ENCODE peak calls at places on chromosomes 3 and 15, in seven cellular contexts. One of them, this sample, is unnamed.

GRCh38 chr3:56926513-56927282 is 124.9 kb upstream of the ARHGEF3 start:
- DNase-seq in uterus: peak
- DNase-seq in GM12892: no peak
- DNase-seq in breast epithelium: no peak
- DNase-seq in right lobe of liver: no peak
- DNase-seq in endothelial cell of umbilical vein: peak
- DNase-seq in tibial nerve: no peak
- DNase-seq in this sample: peak

GRCh38 chr15:63402498-63403253 is 21.0 kb upstream of the CA12 start:
- DNase-seq in uterus: no peak
- DNase-seq in GM12892: no peak
- DNase-seq in right lobe of liver: peak
- DNase-seq in breast epithelium: no peak
- DNase-seq in endothelial cell of umbilical vein: peak
- DNase-seq in tibial nerve: peak
- DNase-seq in this sample: peak

GRCh38 chr3:29286841-29287240 is 6.0 kb downstream of the RBMS3 start:
- DNase-seq in GM12892: no peak
- DNase-seq in right lobe of liver: no peak
- DNase-seq in breast epithelium: no peak
- DNase-seq in endothelial cell of umbilical vein: peak
- DNase-seq in uterus: no peak
- DNase-seq in tibial nerve: no peak
- DNase-seq in this sample: no peak

GRCh38 chr3:52171577-52172261 is 17.5 kb upstream of the POC1A start:
- DNase-seq in endothelial cell of umbilical vein: no peak
- DNase-seq in right lobe of liver: no peak
- DNase-seq in tibial nerve: no peak
- DNase-seq in GM12892: no peak
- DNase-seq in breast epithelium: no peak
- DNase-seq in uterus: no peak
- DNase-seq in this sample: peak

GRCh38 chr3:30500666-30501399 is 105.6 kb upstream of the TGFBR2 start:
- DNase-seq in breast epithelium: no peak
- DNase-seq in uterus: no peak
- DNase-seq in tibial nerve: no peak
- DNase-seq in GM12892: no peak
- DNase-seq in endothelial cell of umbilical vein: no peak
- DNase-seq in right lobe of liver: no peak
- DNase-seq in this sample: no peak

GRCh38 chr3:194556086-194557056 is 69.6 kb upstream of the ATP13A3 start:
- DNase-seq in GM12892: no peak
- DNase-seq in breast epithelium: no peak
- DNase-seq in endothelial cell of umbilical vein: peak
- DNase-seq in right lobe of liver: no peak
- DNase-seq in uterus: no peak
- DNase-seq in tibial nerve: no peak
- DNase-seq in this sample: peak

GRCh38 chr15:71788646-71789579 is 21.4 kb upstream of the NR2E3 start:
- DNase-seq in GM12892: no peak
- DNase-seq in breast epithelium: no peak
- DNase-seq in right lobe of liver: peak
- DNase-seq in tibial nerve: no peak
- DNase-seq in endothelial cell of umbilical vein: peak
- DNase-seq in uterus: no peak
- DNase-seq in this sample: no peak

GRCh38 chr3:127490271-127491023 is 100.1 kb downstream of the TPRA1 start:
- DNase-seq in endothelial cell of umbilical vein: no peak
- DNase-seq in breast epithelium: no peak
- DNase-seq in tibial nerve: no peak
- DNase-seq in right lobe of liver: peak
- DNase-seq in uterus: no peak
- DNase-seq in GM12892: no peak
- DNase-seq in this sample: no peak

GRCh38 chr3:32239638-32240550 is 1.4 kb downstream of the CMTM8 start:
- DNase-seq in breast epithelium: no peak
- DNase-seq in endothelial cell of umbilical vein: peak
- DNase-seq in uterus: no peak
- DNase-seq in right lobe of liver: peak
- DNase-seq in tibial nerve: no peak
- DNase-seq in GM12892: no peak
- DNase-seq in this sample: no peak

GRCh38 chr3:194119831-194120230 is 16.1 kb upstream of the HES1 start:
- DNase-seq in tibial nerve: no peak
- DNase-seq in right lobe of liver: no peak
- DNase-seq in breast epithelium: no peak
- DNase-seq in GM12892: no peak
- DNase-seq in endothelial cell of umbilical vein: no peak
- DNase-seq in uterus: no peak
- DNase-seq in this sample: no peak

GRCh38 chr3:66401578-66402382 is 99.0 kb downstream of the LRIG1 start:
- DNase-seq in GM12892: no peak
- DNase-seq in tibial nerve: no peak
- DNase-seq in endothelial cell of umbilical vein: no peak
- DNase-seq in uterus: no peak
- DNase-seq in breast epithelium: no peak
- DNase-seq in right lobe of liver: no peak
- DNase-seq in this sample: no peak

GRCh38 chr3:107063351-107063750 is 313.9 kb upstream of the CCDC54 start:
- DNase-seq in GM12892: no peak
- DNase-seq in breast epithelium: no peak
- DNase-seq in tibial nerve: no peak
- DNase-seq in uterus: no peak
- DNase-seq in right lobe of liver: no peak
- DNase-seq in endothelial cell of umbilical vein: no peak
- DNase-seq in this sample: peak

GRCh38 chr3:186705882-186706780 is 11.0 kb upstream of the KNG1 start:
- DNase-seq in endothelial cell of umbilical vein: peak
- DNase-seq in tibial nerve: no peak
- DNase-seq in uterus: no peak
- DNase-seq in right lobe of liver: no peak
- DNase-seq in breast epithelium: no peak
- DNase-seq in GM12892: no peak
- DNase-seq in this sample: no peak

GRCh38 chr3:37471425-37471824 is 297.0 kb upstream of the LRRFIP2 start:
- DNase-seq in endothelial cell of umbilical vein: no peak
- DNase-seq in tibial nerve: no peak
- DNase-seq in uterus: no peak
- DNase-seq in GM12892: no peak
- DNase-seq in breast epithelium: no peak
- DNase-seq in right lobe of liver: no peak
- DNase-seq in this sample: no peak

GRCh38 chr15:58761010-58761388 is 10.1 kb upstream of the MINDY2 start:
- DNase-seq in tibial nerve: no peak
- DNase-seq in breast epithelium: no peak
- DNase-seq in uterus: no peak
- DNase-seq in right lobe of liver: no peak
- DNase-seq in endothelial cell of umbilical vein: no peak
- DNase-seq in GM12892: no peak
- DNase-seq in this sample: no peak

GRCh38 chr3:45683417-45684326 is 5.5 kb upstream of the SACM1L start:
- DNase-seq in breast epithelium: no peak
- DNase-seq in endothelial cell of umbilical vein: no peak
- DNase-seq in tibial nerve: no peak
- DNase-seq in right lobe of liver: no peak
- DNase-seq in uterus: no peak
- DNase-seq in GM12892: no peak
- DNase-seq in this sample: no peak

GRCh38 chr3:117547956-117548550 is 838.5 kb downstream of the TUSC7 start:
- DNase-seq in tibial nerve: no peak
- DNase-seq in uterus: no peak
- DNase-seq in GM12892: no peak
- DNase-seq in right lobe of liver: no peak
- DNase-seq in endothelial cell of umbilical vein: no peak
- DNase-seq in breast epithelium: no peak
- DNase-seq in this sample: no peak

GRCh38 chr15:69648215-69648614 is 195.6 kb downstream of the RPLP1 start:
- DNase-seq in right lobe of liver: peak
- DNase-seq in GM12892: no peak
- DNase-seq in tibial nerve: no peak
- DNase-seq in endothelial cell of umbilical vein: no peak
- DNase-seq in uterus: no peak
- DNase-seq in breast epithelium: peak
- DNase-seq in this sample: no peak

DNA sequence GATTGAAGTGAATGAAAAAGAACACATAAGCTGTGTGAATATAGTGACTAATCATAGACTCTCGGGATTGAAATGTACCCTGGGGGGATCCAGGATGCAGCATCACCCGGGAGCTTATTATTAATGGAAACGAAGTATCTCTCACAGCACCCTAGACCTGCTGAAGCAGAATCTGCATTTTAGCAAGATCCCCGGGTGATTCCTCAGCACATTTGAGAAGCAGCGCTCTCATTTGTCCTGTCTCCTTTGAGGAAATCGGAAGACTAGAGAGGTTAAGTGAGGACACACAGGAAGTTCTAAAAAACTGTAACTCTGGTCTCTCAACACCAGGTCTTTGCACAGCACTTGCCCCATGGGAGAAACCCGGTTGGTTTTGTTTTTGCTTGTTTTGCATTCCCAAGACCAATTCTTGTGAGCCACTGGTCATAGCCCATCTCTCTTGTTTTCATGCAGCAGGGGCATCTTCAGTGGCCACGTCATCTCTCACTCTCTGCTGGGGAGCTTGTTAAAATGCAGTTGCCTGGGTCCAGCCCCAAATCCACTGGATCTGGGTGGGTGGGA is 30.2 kb downstream of the ZNF710 start:
- DNase-seq in right lobe of liver: no peak
- DNase-seq in breast epithelium: no peak
- DNase-seq in uterus: no peak
- DNase-seq in endothelial cell of umbilical vein: no peak
- DNase-seq in GM12892: peak
- DNase-seq in tibial nerve: no peak
- DNase-seq in this sample: no peak
- TF ChIP-seq POLR2A in right lobe of liver: no peak
- TF ChIP-seq POLR2A in breast epithelium: no peak
- TF ChIP-seq POLR2A in uterus: no peak
- TF ChIP-seq POLR2A in endothelial cell of umbilical vein: no peak
- TF ChIP-seq POLR2A in GM12892: no peak
- TF ChIP-seq POLR2A in tibial nerve: no peak
- TF ChIP-seq POLR2A in this sample: no peak

DNA sequence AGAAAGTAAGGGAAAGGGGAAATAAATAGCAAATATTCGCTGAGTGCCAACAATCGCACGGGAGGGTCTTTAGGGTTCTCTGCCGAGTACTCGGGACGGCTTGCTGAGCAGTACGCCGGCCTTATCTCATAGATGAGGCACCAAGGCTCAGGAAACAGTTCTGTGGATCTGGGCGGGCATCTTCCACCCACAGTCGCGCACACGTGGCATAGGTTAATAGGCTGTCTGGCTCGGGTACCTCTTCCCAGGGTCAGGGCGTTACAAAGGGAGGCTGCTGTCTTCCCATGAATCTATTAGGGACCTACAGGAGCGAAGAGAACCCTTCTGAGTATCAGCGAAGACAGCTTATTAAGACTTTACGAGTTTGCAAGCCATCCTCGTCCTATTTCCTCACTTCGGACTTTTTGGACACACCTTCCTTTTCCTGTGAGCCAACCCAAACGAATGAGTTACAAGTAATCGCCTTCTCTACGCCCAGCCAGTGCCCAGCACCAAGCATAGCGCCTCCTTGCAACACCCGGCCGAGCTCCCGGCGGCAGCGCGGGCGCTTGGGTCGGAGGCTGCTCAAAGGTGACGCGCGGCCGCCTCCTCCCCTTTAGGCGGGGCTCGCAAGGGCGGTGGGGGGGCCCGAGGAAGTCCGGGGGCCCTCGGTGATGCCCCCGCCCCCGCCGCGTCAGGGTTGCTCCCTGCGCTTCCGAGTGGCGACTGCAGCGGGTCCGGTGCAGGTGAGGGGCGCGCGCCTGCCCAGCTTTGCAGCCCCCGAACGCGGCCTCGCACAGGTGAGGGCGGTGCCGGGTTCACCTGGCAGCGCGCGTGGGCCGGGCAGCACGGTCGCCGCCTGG is at the start of gene MCTP2:
- DNase-seq in right lobe of liver: peak
- DNase-seq in uterus: peak
- DNase-seq in GM12892: no peak
- DNase-seq in breast epithelium: peak
- DNase-seq in endothelial cell of umbilical vein: peak
- DNase-seq in tibial nerve: peak
- DNase-seq in this sample: no peak
- TF ChIP-seq POLR2A in right lobe of liver: peak
- TF ChIP-seq POLR2A in uterus: peak
- TF ChIP-seq POLR2A in GM12892: no peak
- TF ChIP-seq POLR2A in breast epithelium: no peak
- TF ChIP-seq POLR2A in endothelial cell of umbilical vein: no peak
- TF ChIP-seq POLR2A in tibial nerve: peak
- TF ChIP-seq POLR2A in this sample: no peak

DNA sequence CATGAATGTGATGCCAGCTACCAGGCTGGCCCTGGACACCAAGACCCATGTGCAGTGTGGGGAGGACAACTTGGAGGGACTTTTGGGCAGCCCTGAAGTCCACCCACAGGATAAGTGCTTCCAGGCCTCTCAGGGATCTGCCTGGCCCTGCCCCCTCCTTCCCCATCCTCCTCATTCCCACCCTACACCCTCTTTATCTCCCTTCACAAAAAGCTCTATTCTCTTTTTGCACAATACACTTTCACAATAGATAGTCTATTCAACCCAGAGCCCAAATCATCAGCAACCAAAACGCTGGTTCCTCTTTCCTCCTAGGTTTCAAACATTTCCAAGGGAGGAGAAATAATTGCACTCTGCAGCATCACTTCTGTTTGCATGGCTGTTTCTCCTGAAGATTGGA is 7.8 kb upstream of the ZNF710 start:
- DNase-seq in right lobe of liver: no peak
- DNase-seq in uterus: no peak
- DNase-seq in GM12892: no peak
- DNase-seq in tibial nerve: no peak
- DNase-seq in breast epithelium: no peak
- DNase-seq in endothelial cell of umbilical vein: no peak
- DNase-seq in this sample: no peak
- TF ChIP-seq POLR2A in right lobe of liver: no peak
- TF ChIP-seq POLR2A in uterus: no peak
- TF ChIP-seq POLR2A in GM12892: no peak
- TF ChIP-seq POLR2A in tibial nerve: no peak
- TF ChIP-seq POLR2A in breast epithelium: no peak
- TF ChIP-seq POLR2A in endothelial cell of umbilical vein: no peak
- TF ChIP-seq POLR2A in this sample: no peak

DNA sequence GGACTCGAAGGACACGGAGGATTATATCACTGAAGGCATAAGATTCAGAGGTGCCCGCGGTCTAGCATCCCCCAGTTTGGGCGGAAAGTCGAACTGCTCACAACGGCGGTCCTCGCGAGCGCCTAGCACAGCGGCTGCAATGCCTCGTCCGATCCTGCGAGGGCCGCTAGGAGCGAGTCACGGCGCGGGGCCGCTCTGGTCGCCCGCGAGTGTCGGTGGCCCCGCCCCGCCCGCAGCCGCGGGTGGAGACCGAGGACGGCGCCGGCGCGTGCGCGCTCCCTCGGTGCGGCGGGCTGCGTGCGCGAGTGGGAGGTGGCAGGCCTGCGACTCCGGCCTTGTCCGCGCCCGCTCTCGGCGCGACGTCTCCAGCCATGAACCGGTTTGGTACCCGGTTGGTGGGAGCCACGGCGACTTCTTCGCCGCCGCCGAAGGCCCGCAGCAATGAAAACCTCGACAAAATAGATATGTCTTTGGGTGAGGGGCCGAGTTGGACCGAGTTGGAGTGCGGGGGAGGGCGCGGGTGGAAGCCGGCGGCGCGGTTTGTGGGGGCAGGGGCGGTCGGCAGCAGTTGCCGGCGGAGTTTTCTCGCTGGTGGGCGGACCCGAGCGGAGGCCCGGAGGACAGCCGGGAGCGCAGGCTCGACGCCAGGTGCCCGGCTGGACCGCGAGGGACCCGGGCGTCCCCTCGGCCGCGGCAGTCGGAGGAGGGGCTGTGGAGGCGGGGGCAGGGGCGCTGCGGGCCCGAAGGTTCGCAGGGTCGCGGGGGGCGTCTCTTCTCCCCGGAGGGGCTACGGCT is at the start of gene FYTTD1:
- DNase-seq in breast epithelium: peak
- DNase-seq in tibial nerve: peak
- DNase-seq in uterus: peak
- DNase-seq in right lobe of liver: peak
- DNase-seq in GM12892: peak
- DNase-seq in endothelial cell of umbilical vein: peak
- DNase-seq in this sample: peak
- TF ChIP-seq POLR2A in breast epithelium: peak
- TF ChIP-seq POLR2A in tibial nerve: peak
- TF ChIP-seq POLR2A in uterus: peak
- TF ChIP-seq POLR2A in right lobe of liver: peak
- TF ChIP-seq POLR2A in GM12892: peak
- TF ChIP-seq POLR2A in endothelial cell of umbilical vein: peak
- TF ChIP-seq POLR2A in this sample: peak